ENCODE peak calls at places on chromosomes 11 and 22, in five cellular contexts. I is GM23248, H is sigmoid colon, W is NCI-H1092 treated with DMSO at 0.1 percent for 48 hours, V is H54. P is an unnamed sample.

GRCh38 chr11:69630009-69630870 is 10.7 kb upstream of the CCND1 start:
- DNase-seq in W (no peak), V (no peak), H (no peak), I (peak; percentile 40), P (no peak)

GRCh38 chr22:22720724-22721261 is 76.4 kb downstream of the GGTLC2 start:
- DNase-seq in V (no peak), H (no peak), I (peak; percentile 57), W (no peak), P (no peak)

GRCh38 chr11:6397156-6397555 is 6.9 kb downstream of the SMPD1 start:
- DNase-seq in W (no peak), H (no peak), V (no peak), I (peak; percentile 17), P (no peak)

GRCh38 chr11:31800398-31801265 is 10.5 kb downstream of the PAX6 start:
- DNase-seq in V (no peak), W (no peak), I (no peak), H (no peak), P (no peak)

GRCh38 chr22:26174280-26174679 is 5.0 kb downstream of the SEZ6L start:
- DNase-seq in V (no peak), I (peak; percentile 48), W (peak; percentile 25), H (no peak), P (no peak)

GRCh38 chr11:133823211-133823610 is 22.1 kb downstream of the SPATA19 start:
- DNase-seq in V (no peak), W (no peak), I (no peak), H (no peak), P (peak; percentile 65)

GRCh38 chr11:63871962-63872832 is 33.3 kb downstream of the MARK2 start:
- DNase-seq in H (peak; percentile 93), V (peak; percentile 90), I (peak; percentile 98), W (peak; percentile 49), P (no peak)

GRCh38 chr22:39528080-39528661 is 4.4 kb downstream of the RPS19BP1 start:
- DNase-seq in W (peak; percentile 26), V (no peak), I (no peak), H (no peak), P (no peak)

GRCh38 chr22:31958625-31959239 is 14.4 kb downstream of the YWHAH start:
- DNase-seq in W (no peak), V (no peak), H (no peak), I (no peak), P (no peak)

GRCh38 chr11:134945993-134946392 is 534.0 kb upstream of the B3GAT1 start:
- DNase-seq in W (no peak), I (no peak), H (no peak), V (no peak), P (peak; percentile 70)

GRCh38 chr11:65078151-65078550 is 5.7 kb downstream of the CDCA5 start:
- DNase-seq in V (no peak), H (no peak), W (peak; percentile 34), I (peak; percentile 46), P (no peak)

GRCh38 chr22:49861642-49862407 is 8.2 kb downstream of the ZBED4 start:
- DNase-seq in W (no peak), I (no peak), H (no peak), V (no peak), P (no peak)

GRCh38 chr11:125110506-125110905 is 920 bp downstream of the TMEM218 start:
- DNase-seq in W (no peak), I (peak; percentile 38), H (no peak), V (no peak), P (no peak)

GRCh38 chr11:2592559-2593392 is 107.0 kb downstream of the KCNQ1OT1 start:
- DNase-seq in W (no peak), H (no peak), V (no peak), I (no peak), P (peak; percentile 84)

GRCh38 chr22:19756288-19757128 is 4.1 kb upstream of the TBX1 start:
- DNase-seq in H (no peak), I (peak; percentile 61), W (peak; percentile 18), V (no peak), P (no peak)

GRCh38 chr22:45537734-45538181 is 35.1 kb downstream of the FBLN1 start:
- DNase-seq in I (peak; percentile 88), H (peak; percentile 90), W (peak; percentile 21), V (peak; percentile 74), P (peak; percentile 97)

GRCh38 chr22:46813816-46814597 is 51.6 kb downstream of the TBC1D22A start:
- DNase-seq in I (peak; percentile 58), V (no peak), H (no peak), W (no peak), P (no peak)

GRCh38 chr11:45657496-45658260 is 7.7 kb downstream of the CHST1 start:
- DNase-seq in H (peak; percentile 35), V (no peak), W (no peak), I (no peak), P (no peak)

GRCh38 chr11:67409781-67410368 is 5.6 kb upstream of the CARNS1 start:
- DNase-seq in H (no peak), W (no peak), I (no peak), V (no peak), P (no peak)

GRCh38 chr11:94134651-94135512 is 6.2 kb downstream of the PANX1 start:
- DNase-seq in V (no peak), I (peak; percentile 98), W (no peak), H (peak; percentile 87), P (no peak)

GRCh38 chr22:17368727-17369552 is at the start of gene CECR2:
- DNase-seq in V (no peak), W (peak; percentile 88), H (peak; percentile 78), I (no peak), P (no peak)

GRCh38 chr11:64687204-64687603 is 35.8 kb downstream of the NRXN2 start:
- DNase-seq in H (peak; percentile 84), W (peak; percentile 25), V (no peak), I (no peak), P (no peak)

GRCh38 chr22:42217019-42217751 is 53.3 kb downstream of the TCF20 start:
- DNase-seq in V (no peak), W (no peak), I (no peak), H (no peak), P (no peak)

GRCh38 chr11:47981667-47982404 is 1.5 kb downstream of the PTPRJ start:
- DNase-seq in V (peak; percentile 63), H (no peak), W (no peak), I (no peak), P (no peak)

GRCh38 chr11:109062445-109062844 is 359.5 kb upstream of the C11orf87 start:
- DNase-seq in H (no peak), W (no peak), I (peak; percentile 39), V (no peak), P (no peak)

GRCh38 chr11:34263462-34264186 is 94.2 kb downstream of the ABTB2 start:
- DNase-seq in H (peak; percentile 76), W (peak; percentile 67), I (peak; percentile 83), V (peak; percentile 71), P (no peak)

GRCh38 chr11:19792510-19792909 is 79.9 kb downstream of the NAV2 start:
- DNase-seq in V (no peak), I (no peak), H (no peak), W (no peak), P (no peak)

GRCh38 chr11:114683007-114683406 is 4.7 kb downstream of the NXPE2 start:
- DNase-seq in H (no peak), I (no peak), V (no peak), W (no peak), P (no peak)

GRCh38 chr11:15955595-15955994 is 400.8 kb downstream of the SOX6 start:
- DNase-seq in V (no peak), H (no peak), W (no peak), I (no peak), P (no peak)

GRCh38 chr11:131710511-131710910 is 340.1 kb downstream of the NTM start:
- DNase-seq in I (peak; percentile 75), V (no peak), H (no peak), W (no peak), P (no peak)

GRCh38 chr22:49197500-49197899 is 630.2 kb downstream of the BRD1 start:
- DNase-seq in W (no peak), I (no peak), V (no peak), H (peak; percentile 61), P (peak; percentile 77)

GRCh38 chr11:47242596-47243192 is 5.9 kb downstream of the ACP2 start:
- DNase-seq in H (no peak), V (no peak), I (no peak), W (no peak), P (no peak)

GRCh38 chr11:79007811-79008294 is 433.0 kb downstream of the TENM4 start:
- DNase-seq in H (no peak), W (peak; percentile 54), I (no peak), V (no peak), P (peak; percentile 40)

GRCh38 chr22:47307326-47307725 is 544.9 kb downstream of the TBC1D22A start:
- DNase-seq in V (no peak), W (no peak), I (peak; percentile 64), H (no peak), P (peak; percentile 64)

P was measured in osteocyte.